ENCODE peak calls at places on chromosomes 12 and 14, in six cellular contexts. X is HCT116, D is transverse colon, E is tibial nerve, C is K562, Q is cardiac muscle cell. W is an unnamed sample.

GRCh38 chr12:120117961-120118709 is 1.6 kb upstream of the RAB35 start:
- DNase-seq in X (no peak), Q (peak; percentile 5), C (peak; percentile 76), D (no peak), E (no peak), W (no peak)

GRCh38 chr14:91281346-91281745 is 36.8 kb upstream of the GPR68 start:
- DNase-seq in X (no peak), E (no peak), C (no peak), D (no peak), Q (no peak), W (no peak)

GRCh38 chr12:31238764-31239387 is 87.1 kb downstream of the SINHCAF start:
- DNase-seq in Q (peak; percentile 77), X (peak; percentile 54), E (peak; percentile 92), D (peak; percentile 66), C (peak; percentile 67), W (peak; percentile 36)

GRCh38 chr12:21852251-21852650 is 77.7 kb upstream of the KCNJ8 start:
- DNase-seq in C (no peak), E (no peak), X (no peak), D (no peak), Q (no peak), W (no peak)

GRCh38 chr14:54166049-54166950 is 209.7 kb upstream of the BMP4 start:
- DNase-seq in E (no peak), C (no peak), D (no peak), Q (no peak), X (no peak), W (no peak)

GRCh38 chr14:41785696-41786095 is 179.0 kb downstream of the LRFN5 start:
- DNase-seq in Q (no peak), D (no peak), E (no peak), X (no peak), C (no peak), W (no peak)

GRCh38 chr12:114636723-114637480 is 47.1 kb downstream of the TBX3 start:
- DNase-seq in X (no peak), E (no peak), C (no peak), Q (peak; percentile 31), D (peak; percentile 8), W (no peak)

GRCh38 chr12:52677671-52678070 is 2.5 kb downstream of the KRT1 start:
- DNase-seq in Q (no peak), D (no peak), X (no peak), E (no peak), C (no peak), W (no peak)

GRCh38 chr14:65392296-65392695 is 20.2 kb upstream of the FUT8 start:
- DNase-seq in X (no peak), Q (no peak), D (no peak), C (no peak), E (no peak), W (no peak)

GRCh38 chr14:55794655-55795583 is 214.9 kb downstream of the KTN1 start:
- DNase-seq in X (no peak), C (peak; percentile 70), D (no peak), Q (no peak), E (no peak), W (no peak)

GRCh38 chr12:56389215-56389850 is 26.7 kb upstream of the APOF start:
- DNase-seq in D (no peak), E (no peak), C (no peak), X (no peak), Q (no peak), W (no peak)

GRCh38 chr12:53752192-53752601 is 418 bp upstream of the CISTR start:
- DNase-seq in X (no peak), C (no peak), Q (no peak), D (no peak), E (no peak), W (no peak)
- H3K27ac ChIP-seq in X (no peak overlapping the region), C (no peak overlapping the region), Q (no peak overlapping the region), D (no peak overlapping the region), E (no peak overlapping the region), W (peak overlapping the region; percentile 55)

GRCh38 chr14:51939211-51939705 is 50.1 kb upstream of the RTRAF start:
- DNase-seq in Q (no peak), D (no peak), C (no peak), X (no peak), E (no peak), W (peak; percentile 66)

GRCh38 chr14:51938137-51938536 is 51.2 kb upstream of the RTRAF start:
- DNase-seq in C (no peak), E (no peak), Q (no peak), X (no peak), D (no peak), W (no peak)

GRCh38 chr14:51942971-51943370 is 46.4 kb upstream of the RTRAF start:
- DNase-seq in E (no peak), D (no peak), Q (no peak), C (no peak), X (no peak), W (no peak)

DNA sequence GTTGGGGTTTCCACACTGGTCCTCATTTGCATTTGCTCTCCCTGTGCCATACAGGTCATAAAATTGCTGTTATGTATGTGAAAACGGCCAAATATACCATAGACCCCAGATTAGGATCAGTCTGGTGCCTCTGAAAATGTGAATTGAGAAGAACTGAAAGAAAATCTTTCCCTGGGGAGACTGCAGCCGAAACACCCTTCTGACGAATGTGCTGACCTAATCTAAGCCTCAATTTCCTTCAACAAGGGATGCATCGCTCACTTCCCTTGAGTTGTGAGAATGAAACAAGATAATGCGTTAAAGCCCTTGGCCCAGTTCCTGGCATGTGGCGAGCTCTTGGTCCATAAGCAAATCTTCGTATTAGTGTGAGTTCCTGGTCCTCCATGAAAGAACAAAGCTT is 49.6 kb upstream of the RTRAF start:
- DNase-seq in E (no peak), D (no peak), C (no peak), X (no peak), Q (no peak), W (peak; percentile 38)
- H3K4me3 ChIP-seq in E (no peak overlapping the region), D (no peak overlapping the region), C (no peak overlapping the region), X (no peak overlapping the region), Q (no peak overlapping the region), W (no peak overlapping the region)

DNA sequence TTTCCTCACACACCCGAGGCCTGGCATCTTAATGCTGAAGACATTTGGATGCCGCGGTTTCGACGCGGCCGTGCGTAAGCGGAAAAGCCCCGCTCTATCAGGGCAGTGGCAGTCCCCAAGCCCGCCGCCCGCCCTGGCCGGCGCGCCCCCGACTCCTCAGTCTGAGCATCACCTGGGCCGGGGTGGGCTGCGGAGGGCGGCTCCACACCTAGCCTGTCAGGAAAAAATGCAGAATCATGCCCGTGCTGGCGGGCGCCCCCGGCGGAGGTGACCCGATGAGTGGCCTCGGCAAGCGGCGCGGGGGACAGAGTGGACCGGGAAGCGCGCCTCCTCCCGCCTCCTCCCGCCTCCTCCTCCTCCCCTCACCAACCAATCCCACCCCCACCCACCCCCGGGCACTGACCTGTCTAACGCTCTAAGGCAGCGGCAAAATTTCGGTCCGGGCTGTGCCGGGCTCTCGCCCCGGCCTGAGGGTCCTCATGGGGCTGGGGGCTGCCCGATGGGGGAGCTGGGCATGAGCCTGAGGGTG is 568 bp downstream of the B4GALNT1 start:
- DNase-seq in D (no peak), Q (no peak), E (no peak), X (no peak), C (peak; percentile 71), W (no peak)
- H3K27ac ChIP-seq in D (no peak overlapping the region), Q (no peak overlapping the region), E (peak overlapping the region; percentile 87), X (peak overlapping the region; percentile 77), C (peak overlapping the region; percentile 83), W (no peak overlapping the region)

GRCh38 chr12:131831635-131832041 is 3.4 kb downstream of the MMP17 start:
- DNase-seq in E (no peak), C (no peak), Q (no peak), D (no peak), X (no peak), W (peak; percentile 44)

GRCh38 chr12:131830335-131831020 is 2.3 kb downstream of the MMP17 start:
- DNase-seq in C (peak; percentile 90), Q (peak; percentile 80), E (peak; percentile 69), X (peak; percentile 23), D (peak; percentile 62), W (peak; percentile 84)

GRCh38 chr12:131829795-131830334 is 1.7 kb downstream of the MMP17 start:
- DNase-seq in E (no peak), X (no peak), Q (no peak), D (no peak), C (no peak), W (no peak)

GRCh38 chr12:131832393-131833231 is 4.4 kb downstream of the MMP17 start:
- DNase-seq in Q (no peak), D (peak; percentile 44), C (no peak), X (no peak), E (no peak), W (peak; percentile 72)

DNA sequence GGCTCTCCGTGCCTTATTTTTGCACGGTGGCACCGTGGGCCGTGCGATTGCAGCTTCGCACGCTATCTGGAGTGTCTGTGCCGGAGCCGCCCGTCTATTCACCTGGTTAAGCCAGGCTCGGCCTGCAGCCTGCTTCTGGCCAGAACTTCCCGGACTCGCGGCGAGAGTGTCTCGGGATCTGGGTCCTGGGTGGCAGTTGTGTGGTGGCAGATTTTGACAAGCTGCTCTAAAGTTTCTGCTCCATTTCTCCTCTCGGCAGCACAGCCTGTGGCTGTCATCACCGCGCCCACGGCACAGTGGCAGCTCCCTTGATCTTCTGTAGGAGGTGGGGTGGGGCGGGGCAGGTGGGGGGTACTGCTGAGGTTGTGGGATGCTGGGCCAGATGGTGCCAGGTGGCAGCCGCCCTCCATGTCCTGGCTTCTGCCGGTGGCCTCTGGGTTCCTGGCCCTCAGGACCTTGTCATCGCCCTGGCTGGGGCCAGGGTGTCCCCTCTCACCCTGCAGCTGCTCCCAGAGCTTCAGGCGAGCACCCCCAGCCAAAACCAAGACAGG is 2.9 kb downstream of the MMP17 start:
- DNase-seq in E (no peak), X (no peak), C (no peak), Q (no peak), D (no peak), W (no peak)
- H3K4me3 ChIP-seq in E (peak overlapping the region; percentile 65), X (no peak overlapping the region), C (peak overlapping the region; percentile 54), Q (peak overlapping the region; percentile 26), D (peak overlapping the region; percentile 49), W (peak overlapping the region; percentile 36)

GRCh38 chr12:123120452-123121166 is 30.3 kb downstream of the PITPNM2 start:
- DNase-seq in X (no peak), E (no peak), C (no peak), Q (no peak), D (no peak), W (no peak)
- H3K27ac ChIP-seq in X (no peak overlapping the region), E (no peak overlapping the region), C (no peak overlapping the region), Q (no peak overlapping the region), D (peak overlapping the region; percentile 65), W (no peak overlapping the region)

GRCh38 chr14:28767239-28767850 is 758 bp downstream of the FOXG1 start:
- DNase-seq in X (no peak), D (no peak), Q (no peak), E (no peak), C (no peak), W (no peak)
- H3K4me3 ChIP-seq in X (no peak overlapping the region), D (peak overlapping the region; percentile 47), Q (no peak overlapping the region), E (no peak overlapping the region), C (peak overlapping the region; percentile 53), W (no peak overlapping the region)

GRCh38 chr12:104460973-104461693 is 4.4 kb downstream of the CHST11 start:
- DNase-seq in X (no peak), E (no peak), D (no peak), Q (no peak), C (peak; percentile 34), W (no peak)
- H3K27ac ChIP-seq in X (no peak overlapping the region), E (no peak overlapping the region), D (peak overlapping the region; percentile 94), Q (no peak overlapping the region), C (peak overlapping the region; percentile 61), W (no peak overlapping the region)